ENCODE peak calls at places on chromosomes 7 and 10, in nine cellular contexts. Y is A549, C is foreskin fibroblast, U is heart left ventricle, P is fibroblast of pulmonary artery, F is cardiac fibroblast, Z is tibial nerve, X is fibroblast of lung, I is retinal pigment epithelial cell. B is an unnamed sample.

GRCh38 chr10:93073539-93074136 is at the start of gene CYP26A1:
- DNase-seq in Y (peak), C (peak), U (no peak), P (no peak), F (no peak), Z (no peak), X (no peak), I (no peak), B (no peak)

GRCh38 chr7:100867796-100868485 is 754 bp downstream of the TRIP6 start:
- DNase-seq in Y (no peak), C (peak), U (no peak), P (no peak), F (no peak), Z (no peak), X (no peak), I (no peak), B (no peak)

GRCh38 chr10:3224241-3224640 is 51.7 kb upstream of the PITRM1 start:
- DNase-seq in Y (no peak), C (no peak), U (no peak), P (no peak), F (no peak), Z (no peak), X (no peak), I (no peak), B (no peak)

GRCh38 chr10:57952741-57953140 is 315.0 kb downstream of the IPMK start:
- DNase-seq in Y (no peak), C (peak), U (no peak), P (peak), F (peak), Z (no peak), X (peak), I (no peak), B (peak)

GRCh38 chr7:93804726-93805125 is 85.8 kb downstream of the TFPI2 start:
- DNase-seq in Y (no peak), C (no peak), U (no peak), P (no peak), F (no peak), Z (no peak), X (no peak), I (no peak), B (no peak)

GRCh38 chr7:98807306-98807880 is 62.4 kb downstream of the TMEM130 start:
- DNase-seq in Y (no peak), C (no peak), U (no peak), P (no peak), F (peak), Z (no peak), X (no peak), I (peak), B (peak)

GRCh38 chr10:84291389-84291788 is 37.0 kb upstream of the CCSER2 start:
- DNase-seq in Y (no peak), C (peak), U (no peak), P (peak), F (peak), Z (no peak), X (peak), I (no peak), B (peak)

GRCh38 chr10:120813085-120813484 is 38.1 kb upstream of the WDR11 start:
- DNase-seq in Y (no peak), C (no peak), U (no peak), P (no peak), F (no peak), Z (no peak), X (no peak), I (no peak), B (no peak)

GRCh38 chr10:34786464-34786863 is 28.6 kb downstream of the PARD3 start:
- DNase-seq in Y (no peak), C (peak), U (no peak), P (no peak), F (no peak), Z (no peak), X (no peak), I (peak), B (no peak)

GRCh38 chr7:154553711-154554265 is 449.1 kb downstream of the PAXIP1 start:
- DNase-seq in Y (no peak), C (no peak), U (no peak), P (no peak), F (no peak), Z (no peak), X (no peak), I (no peak), B (no peak)

GRCh38 chr7:157841757-157842390 is 505.1 kb downstream of the DNAJB6 start:
- DNase-seq in Y (no peak), C (no peak), U (no peak), P (no peak), F (no peak), Z (no peak), X (no peak), I (no peak), B (no peak)

GRCh38 chr10:53754851-53755250 is 982.3 kb upstream of the MBL2 start:
- DNase-seq in Y (no peak), C (no peak), U (no peak), P (no peak), F (no peak), Z (no peak), X (peak), I (no peak), B (no peak)

GRCh38 chr10:96473866-96474265 is 39.9 kb downstream of the TLL2 start:
- DNase-seq in Y (no peak), C (no peak), U (no peak), P (no peak), F (no peak), Z (no peak), X (no peak), I (peak), B (no peak)

GRCh38 chr10:75202321-75203096 is 8.1 kb upstream of the VDAC2 start:
- DNase-seq in Y (peak), C (peak), U (peak), P (peak), F (peak), Z (no peak), X (peak), I (no peak), B (peak)

GRCh38 chr7:149284343-149284742 is 22.3 kb downstream of the ZNF783 start:
- DNase-seq in Y (no peak), C (no peak), U (no peak), P (no peak), F (no peak), Z (no peak), X (no peak), I (no peak), B (no peak)
- H3K4me3 ChIP-seq in Y (no peak), C (no peak), U (no peak), P (no peak), F (no peak), Z (no peak), X (no peak), I (no peak), B (no peak)

GRCh38 chr10:1069680-1070079 is 13.5 kb downstream of the WDR37 start:
- DNase-seq in Y (no peak), C (no peak), U (no peak), P (no peak), F (no peak), Z (no peak), X (no peak), I (no peak), B (no peak)
- TF ChIP-seq CTCF in Y (no peak), C (no peak), U (no peak), P (no peak), F (no peak), Z (no peak), X (no peak), I (no peak), B (no peak)

GRCh38 chr10:88974446-88975376 is 15.9 kb upstream of the FAS start:
- DNase-seq in Y (peak), C (peak), U (no peak), P (no peak), F (peak), Z (no peak), X (peak), I (no peak), B (peak)
- H3K4me3 ChIP-seq in Y (peak), C (peak), U (no peak), P (peak), F (peak), Z (peak), X (peak), I (no peak), B (peak)

GRCh38 chr7:27169658-27170493 is 4.2 kb downstream of the HOXA10 start:
- DNase-seq in Y (peak), C (peak), U (no peak), P (no peak), F (no peak), Z (no peak), X (no peak), I (no peak), B (no peak)

GRCh38 chr7:27166475-27167169 is 1.3 kb upstream of the HOXA9 start:
- DNase-seq in Y (no peak), C (peak), U (no peak), P (no peak), F (no peak), Z (no peak), X (no peak), I (no peak), B (no peak)

GRCh38 chr7:27167170-27167505 is 1.8 kb upstream of the HOXA9 start:
- DNase-seq in Y (no peak), C (peak), U (no peak), P (no peak), F (no peak), Z (no peak), X (no peak), I (no peak), B (no peak)

GRCh38 chr7:27167916-27168264 is 2.6 kb upstream of the HOXA9 start:
- DNase-seq in Y (no peak), C (peak), U (no peak), P (no peak), F (no peak), Z (no peak), X (no peak), I (no peak), B (no peak)

DNA sequence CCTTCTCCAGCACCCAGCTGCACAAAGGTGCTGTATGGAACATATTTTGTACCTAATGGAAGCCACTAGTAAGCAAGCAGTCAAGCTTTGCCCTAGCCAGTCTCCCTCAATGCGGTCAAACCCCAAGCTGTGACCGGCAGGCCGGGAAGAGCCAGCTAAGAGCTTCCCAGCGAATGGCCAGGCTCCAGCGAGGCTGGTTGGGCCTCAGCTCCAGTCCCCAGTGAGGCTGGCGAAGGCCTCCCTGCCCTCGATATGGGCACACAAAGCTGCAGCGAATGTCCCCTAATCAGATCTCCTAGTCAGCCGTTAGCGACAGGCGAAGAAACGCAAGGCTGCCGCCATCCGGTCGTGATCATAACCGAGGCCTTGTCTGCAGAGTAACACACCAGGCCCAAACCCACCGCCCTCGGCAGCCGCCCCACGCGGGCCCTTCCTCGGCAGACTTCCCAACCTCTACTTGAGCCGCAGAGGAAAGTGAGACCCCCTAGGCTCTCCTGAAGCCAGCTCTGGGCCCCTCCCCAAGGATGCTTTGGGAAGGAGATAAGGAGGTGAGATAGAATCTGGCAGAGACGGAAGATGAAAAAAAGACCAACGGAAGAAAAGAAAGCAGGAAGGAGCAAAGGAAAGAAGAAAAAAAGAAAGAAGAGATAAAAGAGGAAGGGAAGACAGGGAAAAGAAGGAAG is 3.1 kb upstream of the HOXA9 start:
- DNase-seq in Y (no peak), C (peak), U (no peak), P (no peak), F (no peak), Z (no peak), X (no peak), I (no peak), B (no peak)
- TF ChIP-seq CTCF in Y (no peak), C (no peak), U (no peak), P (no peak), F (no peak), Z (no peak), X (no peak), I (no peak), B (no peak)

B was measured in fibroblast of the aortic adventitia.